ENCODE peak calls at places on chromosomes 12 and 14, in seven cellular contexts. X is kidney tubule cell, O is A549, G is neural crest cell, V is hepatocyte, E is HuH-7.5, S is amniotic stem cell. M is an unnamed sample.

GRCh38 chr12:76719171-76719631 is 44.7 kb upstream of the ZDHHC17 start:
- DNase-seq in E (no peak), V (no peak), O (no peak), S (no peak), X (peak), G (no peak), M (no peak)

GRCh38 chr12:88558341-88558867 is 21.9 kb downstream of the KITLG start:
- DNase-seq in E (no peak), V (no peak), G (no peak), O (no peak), S (no peak), X (no peak), M (no peak)

GRCh38 chr12:95054206-95054605 is 19.2 kb downstream of the NR2C1 start:
- DNase-seq in O (no peak), E (no peak), X (no peak), G (no peak), V (no peak), S (no peak), M (no peak)

GRCh38 chr12:124508323-124509096 is 58.9 kb downstream of the NCOR2 start:
- DNase-seq in E (no peak), O (no peak), X (no peak), V (no peak), G (no peak), S (no peak), M (no peak)

GRCh38 chr12:123363385-123363742 is 1.3 kb downstream of the SBNO1 start:
- DNase-seq in X (peak), V (peak), O (no peak), G (no peak), E (peak), S (no peak), M (no peak)

GRCh38 chr12:846376-846775 is 94.0 kb downstream of the WNK1 start:
- DNase-seq in X (peak), V (no peak), O (no peak), S (no peak), G (no peak), E (no peak), M (no peak)

GRCh38 chr12:126247936-126248335 is 1182.7 kb downstream of the AACS start:
- DNase-seq in O (no peak), V (no peak), G (no peak), X (peak), S (no peak), E (no peak), M (no peak)

GRCh38 chr14:64760146-64760755 is 56.0 kb downstream of the PLEKHG3 start:
- DNase-seq in O (peak), S (no peak), V (peak), G (peak), E (peak), X (peak), M (no peak)

GRCh38 chr14:23034498-23035302 is at the start of gene PSMB5:
- DNase-seq in V (peak), S (no peak), G (peak), O (peak), E (peak), X (peak), M (no peak)

GRCh38 chr12:39912211-39912980 is 193.5 kb downstream of the SLC2A13 start:
- DNase-seq in O (peak), E (no peak), V (peak), G (no peak), X (no peak), S (no peak), M (peak)

GRCh38 chr14:76352639-76353281 is 23.2 kb upstream of the ESRRB start:
- DNase-seq in V (peak), O (peak), E (peak), G (peak), S (peak), X (peak), M (peak)

GRCh38 chr14:22300646-22301045 is 288.4 kb downstream of the DAD1 start:
- DNase-seq in S (no peak), E (no peak), V (no peak), O (no peak), X (no peak), G (no peak), M (no peak)

GRCh38 chr14:78029471-78030372 is 140.5 kb upstream of the NRXN3 start:
- DNase-seq in S (no peak), O (no peak), G (no peak), E (no peak), V (no peak), X (no peak), M (peak)

GRCh38 chr12:29066061-29066588 is 83.0 kb upstream of the FAR2 start:
- DNase-seq in V (no peak), O (no peak), X (peak), G (no peak), E (no peak), S (no peak), M (no peak)

GRCh38 chr14:101004954-101005353 is 101.4 kb upstream of the RTL1 start:
- DNase-seq in O (no peak), V (peak), X (no peak), S (no peak), G (no peak), E (no peak), M (no peak)

GRCh38 chr14:24271134-24271833 is at the start of gene RABGGTA:
- DNase-seq in E (peak), X (peak), O (peak), S (peak), G (peak), V (peak), M (peak)

GRCh38 chr12:97616936-97617335 is 154.3 kb downstream of the RMST start:
- DNase-seq in E (no peak), S (no peak), G (no peak), O (no peak), V (no peak), X (no peak), M (no peak)

GRCh38 chr12:46562625-46563228 is 190.2 kb upstream of the SLC38A2 start:
- DNase-seq in O (peak), S (peak), E (no peak), G (no peak), V (no peak), X (peak), M (no peak)

GRCh38 chr12:74111688-74112360 is 425.8 kb upstream of the ATXN7L3B start:
- DNase-seq in V (peak), E (no peak), X (peak), S (no peak), G (no peak), O (peak), M (peak)

GRCh38 chr14:57161583-57161982 is 107.1 kb downstream of the EXOC5 start:
- DNase-seq in V (no peak), X (no peak), O (no peak), G (no peak), S (no peak), E (no peak), M (no peak)

GRCh38 chr12:133081408-133081806 is 684 bp downstream of the ZNF140 start:
- DNase-seq in X (no peak), V (peak), O (no peak), E (no peak), S (no peak), G (no peak), M (no peak)

GRCh38 chr14:90242444-90242843 is 13.9 kb upstream of the PSMC1 start:
- DNase-seq in X (no peak), S (no peak), V (no peak), O (no peak), G (no peak), E (no peak), M (no peak)

GRCh38 chr14:101276309-101277091 is 284.8 kb upstream of the DIO3 start:
- DNase-seq in V (no peak), S (no peak), E (no peak), O (no peak), X (no peak), G (no peak), M (no peak)

GRCh38 chr12:28925726-28926376 is 223.2 kb upstream of the FAR2 start:
- DNase-seq in E (no peak), X (no peak), O (no peak), G (no peak), V (no peak), S (no peak), M (no peak)

M was measured in NCI-H526.